ENCODE peak calls at places on chromosome 2, in ten cellular contexts. G is breast epithelium, S is spleen, X is HCT116, M is prostate gland, P is Panc1, L is stomach, O is sigmoid colon, T is suprapubic skin, D is HL-60. Q is an unnamed sample.

GRCh38 chr2:38943784-38944183 is 54.1 kb downstream of the ARHGEF33 start:
- DNase-seq in G (no peak), M (no peak), T (no peak), O (no peak), S (no peak), X (no peak), L (no peak), D (no peak), P (no peak), Q (no peak)

GRCh38 chr2:216880509-216881184 is 20.8 kb upstream of the TNP1 start:
- DNase-seq in L (no peak), P (no peak), X (no peak), T (no peak), M (no peak), D (no peak), S (no peak), O (no peak), G (no peak), Q (no peak)

GRCh38 chr2:179861027-179861776 is at the start of gene ZNF385B:
- DNase-seq in P (no peak), X (no peak), D (no peak), O (peak; percentile 63), G (no peak), S (no peak), L (no peak), M (no peak), T (peak; percentile 69), Q (no peak)

GRCh38 chr2:181891966-181892794 is 650 bp downstream of the ITPRID2 start:
- DNase-seq in M (peak; percentile 63), P (peak; percentile 46), S (peak; percentile 96), D (peak; percentile 74), O (peak; percentile 86), T (peak; percentile 88), L (peak; percentile 71), G (peak; percentile 66), X (peak; percentile 69), Q (no peak)

GRCh38 chr2:142119347-142119746 is 11.5 kb downstream of the LRP1B start:
- DNase-seq in P (no peak), M (no peak), O (no peak), L (no peak), X (no peak), S (no peak), D (no peak), G (no peak), T (no peak), Q (no peak)

GRCh38 chr2:68741238-68741637 is 6.6 kb downstream of the ARHGAP25 start:
- DNase-seq in S (no peak), P (no peak), T (no peak), G (no peak), D (peak; percentile 53), M (no peak), X (no peak), L (no peak), O (no peak), Q (no peak)

GRCh38 chr2:172556284-172557033 is 569 bp downstream of the PDK1 start:
- DNase-seq in L (peak; percentile 62), O (peak; percentile 74), X (peak; percentile 31), P (no peak), M (peak; percentile 45), T (peak; percentile 79), S (peak; percentile 95), G (no peak), D (peak; percentile 79), Q (no peak)

GRCh38 chr2:238975408-238975807 is 127.5 kb downstream of the TWIST2 start:
- DNase-seq in T (no peak), P (no peak), X (no peak), G (no peak), O (no peak), D (no peak), M (no peak), S (no peak), L (no peak), Q (no peak)

GRCh38 chr2:236847023-236847422 is 238.7 kb upstream of the COPS8 start:
- DNase-seq in L (no peak), G (no peak), T (no peak), D (no peak), M (no peak), O (no peak), S (no peak), P (no peak), X (no peak), Q (no peak)

GRCh38 chr2:80293026-80293425 is 11.5 kb downstream of the LRRTM1 start:
- DNase-seq in T (no peak), P (no peak), D (no peak), X (no peak), M (no peak), L (no peak), G (no peak), O (no peak), S (no peak), Q (no peak)

GRCh38 chr2:128520787-128521186 is 202.1 kb upstream of the HS6ST1 start:
- DNase-seq in O (no peak), M (no peak), D (no peak), S (peak; percentile 79), L (no peak), T (no peak), X (no peak), G (no peak), P (no peak), Q (no peak)

GRCh38 chr2:46471-47345 is at the start of gene FAM110C:
- DNase-seq in T (peak; percentile 69), X (no peak), D (no peak), O (no peak), L (peak; percentile 88), G (peak; percentile 83), S (peak; percentile 80), P (no peak), M (peak; percentile 78), Q (no peak)

GRCh38 chr2:136117391-136117841 is 533 bp downstream of the CXCR4 start:
- DNase-seq in L (peak; percentile 48), M (no peak), P (no peak), X (no peak), S (peak; percentile 92), T (no peak), G (no peak), O (no peak), D (peak; percentile 45), Q (no peak)

GRCh38 chr2:224769489-224769888 is 53.3 kb upstream of the CCDC195 start:
- DNase-seq in X (no peak), D (no peak), O (no peak), G (no peak), T (no peak), S (no peak), P (no peak), L (no peak), M (no peak), Q (no peak)

GRCh38 chr2:100844514-100844913 is 24.6 kb downstream of the NPAS2 start:
- DNase-seq in D (no peak), T (no peak), G (no peak), P (no peak), L (no peak), M (no peak), O (no peak), X (no peak), S (no peak), Q (no peak)

GRCh38 chr2:183665976-183666375 is 541.7 kb downstream of the NUP35 start:
- DNase-seq in M (no peak), X (no peak), L (no peak), P (no peak), O (no peak), G (no peak), D (no peak), T (no peak), S (no peak), Q (peak; percentile 18)
- H3K27ac ChIP-seq in M (no peak overlapping the region), X (no peak overlapping the region), L (no peak overlapping the region), P (no peak overlapping the region), O (peak overlapping the region; percentile 9), G (no peak overlapping the region), D (no peak overlapping the region), T (no peak overlapping the region), S (no peak overlapping the region), Q (peak overlapping the region; percentile 0)

DNA sequence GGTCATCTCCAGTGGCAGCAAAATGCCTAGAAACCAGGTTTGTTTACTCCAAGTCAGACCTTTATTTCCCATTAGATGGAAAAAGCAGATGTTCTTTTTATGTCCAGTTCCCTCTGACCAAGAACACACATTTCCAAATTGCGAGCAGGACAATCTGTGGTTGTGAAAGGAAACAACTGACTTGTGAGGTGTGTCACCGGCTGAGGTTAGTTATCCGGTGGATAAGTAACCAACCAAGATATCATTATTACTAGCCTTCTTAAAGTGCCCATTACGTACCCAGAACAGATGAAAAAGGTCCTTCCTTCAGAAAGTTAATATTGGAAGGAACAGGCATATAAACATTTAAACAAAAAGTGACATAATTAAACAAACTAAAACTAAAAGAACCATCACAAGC is 112.9 kb downstream of the THADA start:
- DNase-seq in D (no peak), P (no peak), X (no peak), O (peak; percentile 78), L (no peak), G (no peak), S (no peak), M (no peak), T (no peak), Q (no peak)
- TF ChIP-seq POLR2AphosphoS5 in D (no peak), P (no peak), X (no peak), O (peak; percentile 54), L (peak; percentile 70), G (no peak), S (no peak), M (peak; percentile 29), T (no peak), Q (no peak)

DNA sequence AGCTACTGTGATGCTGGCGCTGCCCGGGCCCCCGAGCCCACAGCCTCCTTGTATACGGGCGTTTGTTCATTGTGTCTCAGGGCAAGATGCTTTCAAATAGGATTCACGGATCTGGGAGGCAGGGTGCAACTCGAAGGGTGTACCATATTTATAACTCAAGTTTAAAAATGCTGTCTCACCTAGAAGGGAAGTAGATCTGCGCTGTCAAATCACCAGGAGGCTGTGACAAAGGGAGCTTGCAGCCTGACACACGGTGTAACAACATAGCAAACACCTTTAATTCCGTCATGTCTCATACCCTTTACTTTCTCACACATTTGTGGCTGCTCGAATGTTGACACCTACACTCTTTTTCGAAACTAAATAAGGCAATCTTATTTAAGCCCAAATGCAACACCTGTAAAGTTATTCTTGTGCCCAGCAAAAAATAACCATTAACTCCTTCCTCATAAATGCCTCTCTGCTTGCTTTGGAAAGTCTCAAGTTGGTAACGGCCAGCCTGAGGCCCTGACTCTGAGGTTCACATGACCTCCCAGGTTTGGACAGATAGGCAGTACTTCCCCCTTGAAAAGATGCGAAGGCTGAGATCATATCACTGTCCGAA is 11.7 kb downstream of the ZEB2 start:
- DNase-seq in P (no peak), X (no peak), S (no peak), L (no peak), D (peak; percentile 65), T (no peak), M (no peak), O (no peak), G (no peak), Q (no peak)
- H3K4me3 ChIP-seq in P (no peak overlapping the region), X (no peak overlapping the region), S (no peak overlapping the region), L (no peak overlapping the region), D (no peak overlapping the region), T (peak overlapping the region; percentile 72), M (no peak overlapping the region), O (no peak overlapping the region), G (peak overlapping the region; percentile 48), Q (peak overlapping the region; percentile 92)

DNA sequence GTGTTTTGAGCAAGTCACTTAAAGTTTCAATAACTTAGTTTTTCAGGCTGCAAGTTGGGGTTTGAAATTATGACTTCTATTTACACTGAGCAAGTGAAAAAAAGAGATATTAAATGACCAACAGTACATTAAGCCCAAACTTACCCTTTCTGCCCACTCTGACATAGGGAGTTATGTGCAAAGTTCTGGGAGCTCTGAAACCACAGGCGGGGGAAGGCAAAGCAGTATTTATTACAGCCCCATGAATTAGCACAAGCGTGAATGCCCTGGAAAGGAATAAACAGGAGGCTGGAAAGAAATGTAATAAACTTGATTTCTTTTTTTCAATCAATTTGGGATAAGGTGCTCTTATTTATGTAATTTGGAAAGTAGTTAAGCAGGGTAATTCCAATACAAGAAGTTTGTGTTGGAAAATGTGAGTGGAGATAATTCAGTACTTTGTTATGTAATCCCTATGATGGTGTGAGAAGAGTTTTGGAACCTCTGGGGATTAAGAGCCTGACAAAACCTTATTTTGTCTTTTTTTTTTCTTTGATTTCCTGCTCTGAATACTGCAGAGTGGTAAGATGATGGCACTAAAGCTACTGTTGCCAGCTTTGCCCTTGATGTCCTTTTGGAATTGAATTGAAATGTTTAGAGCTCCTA is 351.5 kb downstream of the ARHGAP15 start:
- DNase-seq in L (no peak), P (no peak), M (no peak), X (no peak), T (no peak), S (no peak), G (no peak), D (no peak), O (no peak), Q (no peak)
- H3K27ac ChIP-seq in L (peak overlapping the region; percentile 42), P (no peak overlapping the region), M (no peak overlapping the region), X (no peak overlapping the region), T (peak overlapping the region; percentile 63), S (no peak overlapping the region), G (no peak overlapping the region), D (no peak overlapping the region), O (peak overlapping the region; percentile 58), Q (peak overlapping the region; percentile 54)